ENCODE peak calls at places on chromosome 2, in eight cellular contexts. Z, K, V, N, X, P, D and T are unnamed samples.
A peak's percentile ranks its signal among the peaks of the same experiment; 100 is the strongest.

GRCh38 chr2:156589381-156590079 is 153.4 kb downstream of the GPD2 start:
- DNase-seq in Z (peak; percentile 11), K (peak; percentile 39), V (peak; percentile 63), N (peak; percentile 7), X (no peak), P (peak; percentile 25), D (peak; percentile 60), T (peak; percentile 50)

GRCh38 chr2:12803616-12804015 is 86.9 kb downstream of the TRIB2 start:
- DNase-seq in Z (no peak), K (peak; percentile 20), V (no peak), N (no peak), X (no peak), P (no peak), D (no peak), T (no peak)

GRCh38 chr2:229335877-229336346 is 64.8 kb upstream of the PID1 start:
- DNase-seq in Z (no peak), K (no peak), V (no peak), N (peak; percentile 11), X (no peak), P (peak; percentile 15), D (no peak), T (no peak)

GRCh38 chr2:33363599-33364300 is 112.7 kb upstream of the RASGRP3 start:
- DNase-seq in Z (no peak), K (peak; percentile 77), V (no peak), N (no peak), X (no peak), P (no peak), D (peak; percentile 74), T (peak; percentile 32)

GRCh38 chr2:3446381-3446780 is 66.9 kb downstream of the TRAPPC12 start:
- DNase-seq in Z (no peak), K (no peak), V (no peak), N (no peak), X (no peak), P (no peak), D (no peak), T (no peak)

GRCh38 chr2:16925145-16925544 is 259.5 kb upstream of the CYRIA start:
- DNase-seq in Z (no peak), K (no peak), V (no peak), N (no peak), X (no peak), P (no peak), D (no peak), T (no peak)

GRCh38 chr2:12980817-12981216 is 264.1 kb downstream of the TRIB2 start:
- DNase-seq in Z (no peak), K (no peak), V (peak; percentile 71), N (no peak), X (no peak), P (no peak), D (no peak), T (no peak)

GRCh38 chr2:176455865-176456291 is 186.6 kb downstream of the MTX2 start:
- DNase-seq in Z (no peak), K (peak; percentile 49), V (peak; percentile 41), N (peak; percentile 67), X (no peak), P (peak; percentile 63), D (peak; percentile 32), T (peak; percentile 7)